ENCODE peak calls at places on chromosomes 7 and 10, in four cellular contexts. L is fibroblast of lung, S is hepatocyte, K is MM.1S. G is an unnamed sample.

GRCh38 chr7:135341049-135341448 is 107.4 kb downstream of the STRA8 start:
- DNase-seq in L (no peak), S (peak; percentile 72), K (no peak), G (no peak)

GRCh38 chr10:133358162-133358919 is 522 bp upstream of the FUOM start:
- DNase-seq in L (no peak), S (no peak), K (no peak), G (no peak)

GRCh38 chr10:784759-785538 is 95.5 kb upstream of the DIP2C start:
- DNase-seq in L (peak; percentile 77), S (peak; percentile 86), K (no peak), G (peak; percentile 96)

GRCh38 chr10:103145860-103146466 is 47.1 kb downstream of the NT5C2 start:
- DNase-seq in L (peak; percentile 94), S (peak; percentile 77), K (no peak), G (peak; percentile 84)

GRCh38 chr7:121530251-121531174 is 134.4 kb upstream of the FAM3C start:
- DNase-seq in L (peak; percentile 83), S (peak; percentile 37), K (peak; percentile 99), G (peak; percentile 95)

GRCh38 chr7:129773328-129773731 is 161.8 kb downstream of the NRF1 start:
- DNase-seq in L (no peak), S (no peak), K (no peak), G (no peak)

GRCh38 chr7:1671876-1672451 is 1.9 kb downstream of the ELFN1 start:
- DNase-seq in L (no peak), S (peak; percentile 2), K (no peak), G (no peak)

GRCh38 chr7:101235050-101235449 is 2.6 kb downstream of the CLDN15 start:
- DNase-seq in L (no peak), S (no peak), K (no peak), G (peak; percentile 23)

GRCh38 chr10:22618081-22618785 is 96.1 kb downstream of the PIP4K2A start:
- DNase-seq in L (no peak), S (no peak), K (no peak), G (peak; percentile 44)

GRCh38 chr10:35007858-35008301 is 82.3 kb downstream of the CUL2 start:
- DNase-seq in L (no peak), S (no peak), K (no peak), G (no peak)

GRCh38 chr7:16062269-16062668 is 359.1 kb downstream of the CRPPA start:
- DNase-seq in L (peak; percentile 77), S (no peak), K (no peak), G (peak; percentile 69)

GRCh38 chr10:93612237-93612636 is at the start of gene PDE6C:
- DNase-seq in L (no peak), S (no peak), K (no peak), G (no peak)

GRCh38 chr10:93614101-93614825 is 1.9 kb downstream of the PDE6C start:
- DNase-seq in L (no peak), S (no peak), K (no peak), G (no peak)

GRCh38 chr10:93616844-93617360 is 4.6 kb downstream of the PDE6C start:
- DNase-seq in L (no peak), S (no peak), K (no peak), G (no peak)

GRCh38 chr10:93620925-93621324 is 8.6 kb downstream of the PDE6C start:
- DNase-seq in L (no peak), S (no peak), K (no peak), G (no peak)

DNA sequence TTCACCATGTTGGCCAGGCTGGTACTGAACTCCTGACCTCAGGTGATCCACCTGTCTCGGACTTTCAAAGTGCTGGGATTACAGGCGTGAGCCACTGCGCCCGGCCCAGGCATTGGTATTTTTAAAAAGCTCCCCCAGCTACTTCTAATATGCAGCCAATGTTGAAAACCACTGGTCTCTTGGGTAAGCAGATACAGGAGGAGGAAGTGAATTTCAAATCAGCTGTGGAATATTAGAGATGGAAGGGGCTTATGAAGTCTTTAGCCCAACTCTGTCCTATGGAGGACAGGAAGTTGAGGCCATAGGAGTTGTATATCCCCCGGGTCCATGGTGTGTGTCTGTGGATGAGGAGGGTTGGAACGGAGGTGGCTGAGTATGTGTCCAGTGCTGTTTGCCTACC is 3.2 kb downstream of the PDE6C start:
- DNase-seq in L (no peak), S (no peak), K (no peak), G (no peak)
- H3K4me2 ChIP-seq in L (no peak overlapping the region), S (no peak overlapping the region), K (no peak overlapping the region), G (no peak overlapping the region)

GRCh38 chr7:92528188-92528957 is at the start of the genes PEX1 and RBM48:
- DNase-seq in L (peak; percentile 99), S (peak; percentile 99), K (peak; percentile 99), G (peak; percentile 100)
- TF ChIP-seq EZH2 in L (no peak), S (no peak), K (no peak), G (no peak)

GRCh38 chr7:94054130-94054529 is 50.0 kb upstream of the BET1 start:
- DNase-seq in L (no peak), S (no peak), K (no peak), G (no peak)
- H2AFZ ChIP-seq in L (no peak overlapping the region), S (no peak overlapping the region), K (no peak overlapping the region), G (no peak overlapping the region)

GRCh38 chr7:105268056-105268455 is 120.7 kb downstream of the SRPK2 start:
- DNase-seq in L (peak; percentile 63), S (peak; percentile 21), K (no peak), G (peak; percentile 89)

GRCh38 chr7:105264707-105265106 is 124.0 kb downstream of the SRPK2 start:
- DNase-seq in L (no peak), S (no peak), K (no peak), G (no peak)

GRCh38 chr7:105269397-105269796 is 119.3 kb downstream of the SRPK2 start:
- DNase-seq in L (no peak), S (no peak), K (no peak), G (no peak)

GRCh38 chr7:105268511-105269392 is 120.0 kb downstream of the SRPK2 start:
- DNase-seq in L (peak; percentile 80), S (peak; percentile 63), K (peak; percentile 61), G (peak; percentile 74)

DNA sequence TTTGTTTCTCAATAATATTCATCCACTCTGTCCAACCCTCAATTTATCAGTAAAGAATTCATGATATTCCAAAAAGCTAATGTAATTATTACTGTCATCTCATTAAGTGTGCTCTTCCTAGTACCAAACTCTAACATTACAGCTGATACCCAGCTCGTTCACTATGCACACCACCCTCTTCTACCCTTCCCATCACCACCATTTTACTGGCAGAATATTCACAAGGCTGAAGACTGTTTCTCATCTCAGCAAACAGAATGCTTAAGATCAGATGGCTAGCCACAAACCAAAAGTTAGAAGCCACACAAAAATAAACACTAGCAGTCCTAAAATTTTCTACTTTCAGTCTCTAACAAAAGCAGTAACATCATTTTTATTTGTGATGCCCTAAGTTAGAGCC is 121.5 kb downstream of the SRPK2 start:
- DNase-seq in L (no peak), S (no peak), K (peak; percentile 42), G (no peak)
- H3K4me2 ChIP-seq in L (peak overlapping the region; percentile 76), S (peak overlapping the region; percentile 71), K (peak overlapping the region; percentile 84), G (peak overlapping the region; percentile 80)

GRCh38 chr10:129594811-129595210 is 127.8 kb downstream of the MGMT start:
- DNase-seq in L (no peak), S (no peak), K (no peak), G (no peak)

GRCh38 chr10:129599160-129599559 is 132.1 kb downstream of the MGMT start:
- DNase-seq in L (no peak), S (no peak), K (no peak), G (no peak)

GRCh38 chr10:129589546-129589945 is 122.5 kb downstream of the MGMT start:
- DNase-seq in L (no peak), S (no peak), K (no peak), G (no peak)

GRCh38 chr10:129598413-129598812 is 131.4 kb downstream of the MGMT start:
- DNase-seq in L (no peak), S (no peak), K (no peak), G (no peak)

GRCh38 chr10:129593953-129594352 is 126.9 kb downstream of the MGMT start:
- DNase-seq in L (no peak), S (no peak), K (no peak), G (no peak)
- TF ChIP-seq EZH2 in L (no peak), S (no peak), K (no peak), G (no peak)

GRCh38 chr7:46191296-46191695 is 270.2 kb upstream of the IGFBP3 start:
- DNase-seq in L (no peak), S (no peak), K (no peak), G (no peak)

GRCh38 chr7:46191776-46192175 is 270.7 kb upstream of the IGFBP3 start:
- DNase-seq in L (no peak), S (no peak), K (no peak), G (peak; percentile 71)

GRCh38 chr7:46189255-46189790 is 268.3 kb upstream of the IGFBP3 start:
- DNase-seq in L (peak; percentile 8), S (no peak), K (no peak), G (no peak)

GRCh38 chr7:46186131-46186530 is 265.1 kb upstream of the IGFBP3 start:
- DNase-seq in L (no peak), S (no peak), K (no peak), G (no peak)
- H2AFZ ChIP-seq in L (no peak overlapping the region), S (no peak overlapping the region), K (no peak overlapping the region), G (no peak overlapping the region)

GRCh38 chr7:42886866-42887509 is 24.9 kb downstream of the C7orf25 start:
- DNase-seq in L (no peak), S (no peak), K (no peak), G (no peak)
- H3K4me2 ChIP-seq in L (no peak overlapping the region), S (peak overlapping the region; percentile 89), K (no peak overlapping the region), G (no peak overlapping the region)

GRCh38 chr7:27198138-27198841 is 1.6 kb downstream of the HOXA13 start:
- DNase-seq in L (no peak), S (no peak), K (no peak), G (no peak)
- TF ChIP-seq EZH2 in L (peak; percentile 96), S (peak; percentile 85), K (no peak), G (peak; percentile 74)

G was measured in GM23248.